ENCODE peak calls at places on chromosomes 16 and 17, in nine cellular contexts. One of them, this sample, is unnamed.

GRCh38 chr17:7932949-7933348 is 943 bp downstream of the CNTROB start:
- DNase-seq in endothelial cell: peak; percentile 24
- DNase-seq in hepatocyte: peak; percentile 81
- DNase-seq in heart left ventricle: no peak
- DNase-seq in AG04450: no peak
- DNase-seq in fibroblast of lung: peak; percentile 52
- DNase-seq in AG10803: peak; percentile 50
- DNase-seq in A549: peak; percentile 71
- DNase-seq in MCF 10A: peak; percentile 53
- DNase-seq in this sample: peak; percentile 22

GRCh38 chr17:9003355-9004131 is 17.8 kb upstream of the NTN1 start:
- DNase-seq in endothelial cell: peak; percentile 31
- DNase-seq in hepatocyte: no peak
- DNase-seq in heart left ventricle: no peak
- DNase-seq in AG04450: no peak
- DNase-seq in fibroblast of lung: no peak
- DNase-seq in AG10803: no peak
- DNase-seq in A549: no peak
- DNase-seq in MCF 10A: no peak
- DNase-seq in this sample: no peak

GRCh38 chr17:32261521-32261792 is 4.2 kb upstream of the RHBDL3 start:
- DNase-seq in endothelial cell: no peak
- DNase-seq in hepatocyte: no peak
- DNase-seq in heart left ventricle: no peak
- DNase-seq in AG04450: no peak
- DNase-seq in fibroblast of lung: peak; percentile 35
- DNase-seq in AG10803: no peak
- DNase-seq in A549: peak; percentile 63
- DNase-seq in MCF 10A: peak; percentile 25
- DNase-seq in this sample: no peak

GRCh38 chr16:9042533-9042932 is 48.9 kb upstream of the HAPSTR1 start:
- DNase-seq in endothelial cell: no peak
- DNase-seq in hepatocyte: no peak
- DNase-seq in heart left ventricle: no peak
- DNase-seq in AG04450: no peak
- DNase-seq in fibroblast of lung: no peak
- DNase-seq in AG10803: no peak
- DNase-seq in A549: no peak
- DNase-seq in MCF 10A: no peak
- DNase-seq in this sample: no peak

GRCh38 chr16:17555176-17555575 is 84.4 kb upstream of the XYLT1 start:
- DNase-seq in endothelial cell: no peak
- DNase-seq in hepatocyte: no peak
- DNase-seq in heart left ventricle: no peak
- DNase-seq in AG04450: peak; percentile 51
- DNase-seq in fibroblast of lung: peak; percentile 95
- DNase-seq in AG10803: peak; percentile 92
- DNase-seq in A549: no peak
- DNase-seq in MCF 10A: peak; percentile 29
- DNase-seq in this sample: no peak

GRCh38 chr17:40563371-40564052 is 1.8 kb downstream of the CCR7 start:
- DNase-seq in endothelial cell: no peak
- DNase-seq in hepatocyte: no peak
- DNase-seq in heart left ventricle: no peak
- DNase-seq in AG04450: no peak
- DNase-seq in fibroblast of lung: no peak
- DNase-seq in AG10803: no peak
- DNase-seq in A549: no peak
- DNase-seq in MCF 10A: no peak
- DNase-seq in this sample: no peak

GRCh38 chr17:28536532-28537218 is 15.7 kb downstream of the UNC119 start:
- DNase-seq in endothelial cell: no peak
- DNase-seq in hepatocyte: no peak
- DNase-seq in heart left ventricle: no peak
- DNase-seq in AG04450: no peak
- DNase-seq in fibroblast of lung: no peak
- DNase-seq in AG10803: no peak
- DNase-seq in A549: no peak
- DNase-seq in MCF 10A: no peak
- DNase-seq in this sample: no peak

GRCh38 chr16:1180772-1181714 is 28.1 kb downstream of the CACNA1H start:
- DNase-seq in endothelial cell: no peak
- DNase-seq in hepatocyte: no peak
- DNase-seq in heart left ventricle: peak; percentile 67
- DNase-seq in AG04450: no peak
- DNase-seq in fibroblast of lung: no peak
- DNase-seq in AG10803: no peak
- DNase-seq in A549: no peak
- DNase-seq in MCF 10A: no peak
- DNase-seq in this sample: no peak

GRCh38 chr17:47728214-47728877 is 4.7 kb upstream of the TBX21 start:
- DNase-seq in endothelial cell: no peak
- DNase-seq in hepatocyte: no peak
- DNase-seq in heart left ventricle: no peak
- DNase-seq in AG04450: no peak
- DNase-seq in fibroblast of lung: no peak
- DNase-seq in AG10803: no peak
- DNase-seq in A549: no peak
- DNase-seq in MCF 10A: no peak
- DNase-seq in this sample: no peak

DNA sequence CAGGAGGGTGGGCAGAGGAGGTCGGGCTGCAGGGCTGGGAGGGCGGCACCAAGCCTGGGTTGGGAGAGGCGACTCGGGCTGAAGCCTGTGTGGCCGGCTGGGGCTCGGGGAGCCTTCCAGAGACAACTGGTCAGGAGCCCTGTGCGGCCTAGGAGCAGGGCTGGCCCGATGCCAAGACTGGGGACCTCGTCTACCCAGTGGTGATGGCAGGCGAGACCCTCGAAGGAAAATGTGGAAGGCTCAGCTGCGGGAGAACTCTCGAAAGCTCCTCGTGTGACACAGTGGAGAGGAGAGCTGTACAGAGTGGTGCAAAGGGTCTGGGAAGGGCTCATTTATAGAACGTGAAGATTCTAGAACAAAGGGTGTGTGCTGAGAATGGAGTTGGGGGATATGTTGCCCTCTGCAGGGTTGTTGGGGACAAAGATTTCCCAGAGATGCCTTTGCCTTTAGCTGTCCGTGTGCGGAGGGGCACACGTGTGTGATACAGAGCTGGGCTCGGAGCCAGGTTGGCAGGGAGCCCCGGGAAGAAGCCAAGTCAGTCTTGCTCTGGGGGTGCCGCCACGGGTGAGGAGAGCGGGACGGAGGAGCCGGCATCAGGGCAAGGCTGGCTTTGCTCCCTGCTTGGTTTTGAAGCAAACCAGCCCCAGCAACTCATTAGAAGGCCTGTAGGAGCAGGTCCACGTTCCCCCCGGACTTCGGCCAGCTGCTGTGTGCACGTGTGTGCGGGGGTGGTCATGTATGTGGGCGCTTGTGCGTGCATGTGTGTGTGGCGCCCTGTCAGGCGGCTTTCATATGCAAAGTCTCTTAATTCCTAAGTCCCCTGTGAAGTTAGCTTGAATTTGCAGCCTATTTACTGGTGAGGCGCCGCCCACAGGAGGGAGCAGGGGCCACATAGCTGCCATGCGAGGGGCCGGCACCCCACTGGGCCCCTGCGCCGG is 132.4 kb upstream of the CHMP6 start:
- DNase-seq in endothelial cell: no peak
- DNase-seq in hepatocyte: peak; percentile 67
- DNase-seq in heart left ventricle: peak; percentile 71
- DNase-seq in AG04450: peak; percentile 85
- DNase-seq in fibroblast of lung: peak; percentile 91
- DNase-seq in AG10803: peak; percentile 92
- DNase-seq in A549: peak; percentile 37
- DNase-seq in MCF 10A: peak; percentile 92
- DNase-seq in this sample: no peak
- TF ChIP-seq CTCF in endothelial cell: no peak
- TF ChIP-seq CTCF in hepatocyte: peak; percentile 35
- TF ChIP-seq CTCF in heart left ventricle: no peak
- TF ChIP-seq CTCF in AG04450: peak; percentile 36
- TF ChIP-seq CTCF in fibroblast of lung: peak; percentile 46
- TF ChIP-seq CTCF in AG10803: peak; percentile 43
- TF ChIP-seq CTCF in A549: peak; percentile 9
- TF ChIP-seq CTCF in MCF 10A: peak; percentile 7
- TF ChIP-seq CTCF in this sample: no peak

GRCh38 chr17:81346908-81347349 is 48.3 kb upstream of the BAHCC1 start:
- DNase-seq in endothelial cell: no peak
- DNase-seq in hepatocyte: peak; percentile 12
- DNase-seq in heart left ventricle: no peak
- DNase-seq in AG04450: no peak
- DNase-seq in fibroblast of lung: no peak
- DNase-seq in AG10803: no peak
- DNase-seq in A549: no peak
- DNase-seq in MCF 10A: no peak
- DNase-seq in this sample: no peak

GRCh38 chr17:81347437-81347836 is 47.8 kb upstream of the BAHCC1 start:
- DNase-seq in endothelial cell: no peak
- DNase-seq in hepatocyte: peak; percentile 5
- DNase-seq in heart left ventricle: no peak
- DNase-seq in AG04450: no peak
- DNase-seq in fibroblast of lung: no peak
- DNase-seq in AG10803: no peak
- DNase-seq in A549: no peak
- DNase-seq in MCF 10A: no peak
- DNase-seq in this sample: no peak

GRCh38 chr17:81346090-81346907 is 49.0 kb upstream of the BAHCC1 start:
- DNase-seq in endothelial cell: peak; percentile 99
- DNase-seq in hepatocyte: peak; percentile 99
- DNase-seq in heart left ventricle: peak; percentile 98
- DNase-seq in AG04450: peak; percentile 81
- DNase-seq in fibroblast of lung: peak; percentile 94
- DNase-seq in AG10803: peak; percentile 95
- DNase-seq in A549: peak; percentile 97
- DNase-seq in MCF 10A: peak; percentile 95
- DNase-seq in this sample: peak; percentile 97

GRCh38 chr17:81342700-81343070 is 47.6 kb upstream of the SLC38A10 start:
- DNase-seq in endothelial cell: no peak
- DNase-seq in hepatocyte: peak; percentile 50
- DNase-seq in heart left ventricle: no peak
- DNase-seq in AG04450: no peak
- DNase-seq in fibroblast of lung: peak; percentile 50
- DNase-seq in AG10803: no peak
- DNase-seq in A549: no peak
- DNase-seq in MCF 10A: no peak
- DNase-seq in this sample: no peak

DNA sequence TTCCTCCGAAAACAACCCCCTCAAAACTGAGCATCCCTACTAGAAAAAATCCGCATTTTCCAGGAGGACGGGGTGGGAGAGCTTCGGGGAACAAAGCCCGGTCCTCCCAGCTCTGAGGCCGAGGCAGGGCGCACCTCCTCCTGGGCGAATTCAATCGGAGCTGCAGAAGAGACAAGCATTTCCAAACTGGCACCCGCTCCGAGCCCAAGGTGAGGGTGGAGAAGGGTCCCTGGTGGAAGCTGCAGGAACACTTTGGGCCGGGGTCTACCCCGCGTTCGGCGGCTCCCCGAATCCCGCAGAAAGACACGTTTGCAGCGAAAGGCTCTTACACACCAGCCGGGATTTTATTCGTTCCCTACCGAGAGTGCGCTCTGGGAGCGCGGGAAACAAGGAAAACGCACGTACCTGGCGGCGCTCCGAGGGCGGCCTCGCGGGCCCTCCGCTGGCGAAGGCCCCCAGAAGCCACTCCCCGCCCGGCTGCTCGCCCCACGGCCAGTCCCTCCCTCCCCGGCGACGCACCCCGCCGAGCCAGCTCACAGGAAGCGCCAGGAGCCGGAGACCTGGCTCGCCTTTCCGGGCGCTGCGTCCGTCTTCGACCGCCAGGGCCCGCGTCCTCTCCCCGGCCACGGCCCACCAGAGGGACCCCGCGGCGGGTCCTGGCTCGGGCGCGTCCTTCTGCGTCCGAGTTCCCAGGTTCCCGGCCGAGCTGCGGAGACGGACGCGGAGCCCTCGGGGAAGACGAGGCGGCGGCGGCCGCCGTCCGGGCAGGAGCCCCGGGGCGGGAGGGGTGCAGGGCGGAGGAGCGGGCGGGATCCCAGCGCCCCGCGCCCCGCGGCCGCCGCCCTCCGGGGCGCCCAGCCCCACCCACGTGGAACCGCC is 49.8 kb upstream of the BAHCC1 start:
- DNase-seq in endothelial cell: peak; percentile 90
- DNase-seq in hepatocyte: peak; percentile 89
- DNase-seq in heart left ventricle: peak; percentile 88
- DNase-seq in AG04450: no peak
- DNase-seq in fibroblast of lung: peak; percentile 89
- DNase-seq in AG10803: peak; percentile 93
- DNase-seq in A549: peak; percentile 91
- DNase-seq in MCF 10A: peak; percentile 91
- DNase-seq in this sample: peak; percentile 95
- TF ChIP-seq CTCF in endothelial cell: peak; percentile 60
- TF ChIP-seq CTCF in hepatocyte: peak; percentile 3
- TF ChIP-seq CTCF in heart left ventricle: peak; percentile 32
- TF ChIP-seq CTCF in AG04450: peak; percentile 46
- TF ChIP-seq CTCF in fibroblast of lung: no peak
- TF ChIP-seq CTCF in AG10803: peak; percentile 22
- TF ChIP-seq CTCF in A549: peak; percentile 16
- TF ChIP-seq CTCF in MCF 10A: peak; percentile 17
- TF ChIP-seq CTCF in this sample: peak; percentile 19

DNA sequence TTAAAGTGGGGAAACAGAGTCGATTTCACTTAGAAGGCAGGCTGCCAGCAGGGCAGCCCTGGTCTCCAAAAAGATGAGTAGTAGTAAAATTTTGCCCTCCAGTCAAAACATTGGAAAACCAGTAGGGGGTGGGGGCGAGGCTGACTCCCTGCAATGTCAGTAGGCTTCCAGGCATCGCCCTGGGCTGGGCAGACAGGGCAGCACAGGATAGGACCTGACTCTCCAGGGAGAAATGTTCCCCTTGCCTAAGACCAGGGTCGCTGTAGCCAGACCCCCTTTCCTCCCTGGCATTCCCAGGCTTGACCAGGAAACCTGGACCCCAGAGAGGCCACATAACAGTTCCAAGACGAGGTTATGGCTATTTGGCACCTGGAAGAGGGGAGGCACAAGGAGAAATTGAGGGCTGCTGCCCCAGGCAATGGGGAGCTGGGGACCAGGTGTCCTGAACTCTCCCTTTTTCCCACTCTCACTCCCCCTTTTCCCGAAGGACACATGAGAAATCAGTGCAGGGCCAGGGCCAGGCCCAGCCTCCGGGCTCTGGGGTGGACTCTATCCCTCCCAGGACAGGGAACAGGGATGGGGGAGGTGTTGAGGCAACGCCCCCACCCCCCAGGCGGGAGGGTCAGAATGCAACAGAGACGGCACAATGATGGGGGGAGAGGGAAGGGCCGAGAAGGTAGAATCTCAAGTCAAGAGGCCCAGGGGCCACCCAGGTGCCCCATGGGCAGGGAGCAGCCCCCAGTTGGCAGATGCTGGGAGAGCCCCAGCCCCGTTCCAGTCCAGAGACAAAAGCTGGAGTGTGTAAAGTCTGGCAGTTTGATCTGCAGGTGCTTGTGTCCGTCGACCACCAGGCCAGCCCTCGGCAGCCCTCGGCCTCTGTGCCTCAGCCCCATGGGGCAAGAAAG is 4.5 kb upstream of the SAMD14 start:
- DNase-seq in endothelial cell: no peak
- DNase-seq in hepatocyte: no peak
- DNase-seq in heart left ventricle: no peak
- DNase-seq in AG04450: no peak
- DNase-seq in fibroblast of lung: no peak
- DNase-seq in AG10803: no peak
- DNase-seq in A549: no peak
- DNase-seq in MCF 10A: no peak
- DNase-seq in this sample: peak; percentile 29
- TF ChIP-seq CTCF in endothelial cell: no peak
- TF ChIP-seq CTCF in hepatocyte: no peak
- TF ChIP-seq CTCF in heart left ventricle: no peak
- TF ChIP-seq CTCF in AG04450: no peak
- TF ChIP-seq CTCF in fibroblast of lung: peak; percentile 4
- TF ChIP-seq CTCF in AG10803: peak; percentile 23
- TF ChIP-seq CTCF in A549: no peak
- TF ChIP-seq CTCF in MCF 10A: no peak
- TF ChIP-seq CTCF in this sample: no peak

GRCh38 chr17:63436523-63437110 is 9.5 kb downstream of the CYB561 start:
- DNase-seq in endothelial cell: no peak
- DNase-seq in hepatocyte: no peak
- DNase-seq in heart left ventricle: no peak
- DNase-seq in AG04450: no peak
- DNase-seq in fibroblast of lung: no peak
- DNase-seq in AG10803: no peak
- DNase-seq in A549: peak; percentile 71
- DNase-seq in MCF 10A: no peak
- DNase-seq in this sample: no peak
- TF ChIP-seq CTCF in endothelial cell: no peak
- TF ChIP-seq CTCF in hepatocyte: no peak
- TF ChIP-seq CTCF in heart left ventricle: no peak
- TF ChIP-seq CTCF in AG04450: no peak
- TF ChIP-seq CTCF in fibroblast of lung: peak; percentile 21
- TF ChIP-seq CTCF in AG10803: no peak
- TF ChIP-seq CTCF in A549: peak; percentile 34
- TF ChIP-seq CTCF in MCF 10A: no peak
- TF ChIP-seq CTCF in this sample: no peak